ENCODE peak calls at places on chromosomes 1 and 21, in ten cellular contexts. W is body of pancreas, J is spleen, A is gastrocnemius medialis, V is heart left ventricle, R is tibial nerve, Z is ovary, N is thyroid gland, Q is prostate gland, E is A549. B is an unnamed sample.

GRCh38 chr1:230632273-230632873 is 9.9 kb upstream of the COG2 start:
- DNase-seq in W (no peak), J (no peak), A (no peak), V (no peak), R (no peak), Z (no peak), N (peak; percentile 42), Q (peak; percentile 10), E (peak; percentile 46), B (no peak)

GRCh38 chr1:204507317-204508105 is 8.7 kb upstream of the MDM4 start:
- DNase-seq in W (no peak), J (no peak), A (peak; percentile 25), V (no peak), R (no peak), Z (peak; percentile 57), N (peak; percentile 28), Q (no peak), E (peak; percentile 44), B (no peak)

GRCh38 chr1:66298427-66298826 is 235.5 kb upstream of the SGIP1 start:
- DNase-seq in W (no peak), J (no peak), A (no peak), V (no peak), R (no peak), Z (no peak), N (peak; percentile 82), Q (peak; percentile 70), E (no peak), B (no peak)

GRCh38 chr1:109274533-109275476 is 8.1 kb downstream of the PSRC1 start:
- DNase-seq in W (peak; percentile 68), J (peak; percentile 66), A (peak; percentile 81), V (no peak), R (peak; percentile 51), Z (peak; percentile 68), N (peak; percentile 94), Q (peak; percentile 90), E (peak; percentile 76), B (peak; percentile 13)

GRCh38 chr1:246709196-246709595 is 15.0 kb upstream of the SCCPDH start:
- DNase-seq in W (no peak), J (no peak), A (no peak), V (no peak), R (no peak), Z (no peak), N (no peak), Q (no peak), E (no peak), B (no peak)

GRCh38 chr1:109822749-109823542 is 59.2 kb upstream of the EPS8L3 start:
- DNase-seq in W (no peak), J (no peak), A (no peak), V (no peak), R (no peak), Z (no peak), N (no peak), Q (no peak), E (no peak), B (no peak)

GRCh38 chr1:4749406-4749805 is 95.0 kb downstream of the AJAP1 start:
- DNase-seq in W (no peak), J (no peak), A (no peak), V (no peak), R (no peak), Z (no peak), N (no peak), Q (no peak), E (no peak), B (no peak)

GRCh38 chr1:2494323-2494693 is 18.2 kb downstream of the PLCH2 start:
- DNase-seq in W (no peak), J (no peak), A (no peak), V (no peak), R (no peak), Z (no peak), N (no peak), Q (peak; percentile 85), E (peak; percentile 38), B (peak; percentile 31)

GRCh38 chr1:85448358-85448757 is 16.6 kb downstream of the DDAH1 start:
- DNase-seq in W (no peak), J (no peak), A (no peak), V (no peak), R (no peak), Z (no peak), N (no peak), Q (no peak), E (no peak), B (no peak)

GRCh38 chr21:43868461-43868860 is 3.4 kb downstream of the AGPAT3 start:
- DNase-seq in W (peak; percentile 38), J (no peak), A (no peak), V (no peak), R (no peak), Z (no peak), N (no peak), Q (no peak), E (no peak), B (no peak)

GRCh38 chr1:94300731-94301130 is 63.3 kb upstream of the ARHGAP29 start:
- DNase-seq in W (no peak), J (no peak), A (no peak), V (no peak), R (no peak), Z (no peak), N (no peak), Q (no peak), E (no peak), B (no peak)

GRCh38 chr1:94301186-94301585 is 63.8 kb upstream of the ARHGAP29 start:
- DNase-seq in W (no peak), J (no peak), A (no peak), V (no peak), R (no peak), Z (no peak), N (no peak), Q (no peak), E (no peak), B (no peak)

GRCh38 chr1:94298861-94299260 is 61.5 kb upstream of the ARHGAP29 start:
- DNase-seq in W (no peak), J (no peak), A (peak; percentile 40), V (peak; percentile 31), R (no peak), Z (no peak), N (no peak), Q (no peak), E (no peak), B (peak; percentile 42)

GRCh38 chr1:94299627-94300552 is 62.5 kb upstream of the ARHGAP29 start:
- DNase-seq in W (no peak), J (no peak), A (no peak), V (peak; percentile 35), R (no peak), Z (no peak), N (peak; percentile 56), Q (no peak), E (no peak), B (no peak)

GRCh38 chr1:94296018-94296417 is 58.6 kb upstream of the ARHGAP29 start:
- DNase-seq in W (no peak), J (no peak), A (no peak), V (peak; percentile 39), R (no peak), Z (no peak), N (no peak), Q (no peak), E (no peak), B (peak; percentile 34)
- TF ChIP-seq POLR2A in W (no peak), J (no peak), A (no peak), V (no peak), R (no peak), Z (no peak), N (no peak), Q (no peak), E (no peak), B (no peak)

GRCh38 chr1:95903060-95903459 is 669.0 kb downstream of the RWDD3 start:
- DNase-seq in W (no peak), J (no peak), A (no peak), V (no peak), R (no peak), Z (no peak), N (no peak), Q (no peak), E (no peak), B (no peak)
- TF ChIP-seq CTCF in W (no peak), J (no peak), A (no peak), V (no peak), R (no peak), Z (no peak), N (no peak), Q (peak; percentile 7), E (no peak), B (no peak)

DNA sequence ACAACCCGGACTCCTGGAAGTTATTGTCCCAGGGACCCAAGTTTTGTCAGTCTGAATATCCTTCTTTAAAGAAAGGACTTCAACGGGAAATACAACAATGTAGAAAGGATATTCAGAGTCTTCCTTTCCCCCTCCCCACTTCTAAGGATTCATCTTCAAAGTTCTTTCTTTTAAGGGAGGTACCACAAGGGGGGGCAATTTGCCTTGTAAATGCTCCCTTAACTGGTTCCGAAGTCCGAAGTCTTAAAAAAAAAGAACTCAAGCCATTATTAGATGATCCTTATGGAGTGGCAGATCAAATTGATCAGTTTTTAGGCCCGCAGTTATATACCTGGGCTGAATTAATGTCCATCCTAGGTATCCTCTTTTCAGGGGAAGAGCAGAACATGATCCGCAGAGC is 47.0 kb downstream of the SERINC2 start:
- DNase-seq in W (no peak), J (no peak), A (no peak), V (no peak), R (no peak), Z (no peak), N (no peak), Q (no peak), E (no peak), B (no peak)
- H3K9me3 ChIP-seq in W (no peaks in the 10 kb centered on the region), J (peaks cover 9% of the 10 kb centered on the region), A (no peaks in the 10 kb centered on the region), V (no peaks in the 10 kb centered on the region), R (peaks cover 6% of the 10 kb centered on the region), Z (no peaks in the 10 kb centered on the region), N (no peaks in the 10 kb centered on the region), Q (no peaks in the 10 kb centered on the region), E (peaks cover 49% of the 10 kb centered on the region), B (no peaks in the 10 kb centered on the region)

GRCh38 chr1:39732730-39733129 is 6.0 kb upstream of the PPIE start:
- DNase-seq in W (peak; percentile 39), J (no peak), A (no peak), V (no peak), R (no peak), Z (no peak), N (no peak), Q (no peak), E (no peak), B (no peak)

GRCh38 chr1:39729842-39730241 is 8.8 kb upstream of the PPIE start:
- DNase-seq in W (no peak), J (no peak), A (no peak), V (no peak), R (no peak), Z (no peak), N (no peak), Q (no peak), E (no peak), B (no peak)

GRCh38 chr1:39729030-39729429 is 9.7 kb upstream of the PPIE start:
- DNase-seq in W (no peak), J (no peak), A (no peak), V (no peak), R (no peak), Z (no peak), N (no peak), Q (no peak), E (no peak), B (no peak)

GRCh38 chr1:39735731-39736130 is 3.0 kb upstream of the PPIE start:
- DNase-seq in W (no peak), J (no peak), A (no peak), V (no peak), R (no peak), Z (no peak), N (no peak), Q (no peak), E (no peak), B (no peak)

DNA sequence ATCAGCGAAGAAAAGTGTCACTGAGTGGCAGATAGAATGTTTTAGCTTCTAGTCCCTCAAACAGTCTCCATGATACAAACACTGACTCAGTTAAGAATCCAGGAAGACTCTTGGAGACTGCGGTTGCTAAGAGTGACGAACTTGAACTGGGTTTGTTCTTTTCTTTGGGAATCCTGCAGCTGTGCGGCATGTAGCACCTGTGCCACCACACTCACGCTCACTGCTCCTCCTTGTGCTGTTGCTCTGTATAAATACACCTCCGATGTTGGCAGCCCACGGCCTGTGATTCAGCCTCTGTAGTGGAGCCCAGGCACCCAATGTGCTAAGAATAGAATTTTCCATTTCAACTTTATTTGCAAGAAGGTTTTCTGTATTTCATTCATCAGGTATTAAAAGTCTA is 5.5 kb upstream of the PPIE start:
- DNase-seq in W (peak; percentile 92), J (no peak), A (peak; percentile 62), V (no peak), R (no peak), Z (no peak), N (peak; percentile 65), Q (no peak), E (no peak), B (no peak)
- TF ChIP-seq POLR2A in W (peak; percentile 72), J (no peak), A (peak; percentile 65), V (no peak), R (no peak), Z (no peak), N (no peak), Q (no peak), E (no peak), B (no peak)